ENCODE peak calls at places on chromosomes 2 and 18, in eight cellular contexts. B is astrocyte of the hippocampus, G is stomach, P is endothelial cell, T is iris pigment epithelial cell, F is T-helper 17 cell, O is RWPE1, Y is heart left ventricle. Z is an unnamed sample.

GRCh38 chr2:231007159-231008045 is 11.5 kb downstream of the SPATA3 start:
- DNase-seq in B (peak; percentile 20), G (no peak), P (no peak), T (peak; percentile 29), F (no peak), O (no peak), Y (no peak), Z (no peak)

GRCh38 chr2:234981197-234982095 is 29.6 kb downstream of the SH3BP4 start:
- DNase-seq in B (peak; percentile 99), G (peak; percentile 63), P (peak; percentile 65), T (peak; percentile 97), F (no peak), O (peak; percentile 95), Y (peak; percentile 79), Z (peak; percentile 87)

GRCh38 chr2:42953216-42953615 is 160.8 kb upstream of the HAAO start:
- DNase-seq in B (no peak), G (no peak), P (no peak), T (no peak), F (no peak), O (no peak), Y (no peak), Z (no peak)

GRCh38 chr2:165522746-165523145 is 53.2 kb downstream of the CSRNP3 start:
- DNase-seq in B (no peak), G (no peak), P (no peak), T (no peak), F (no peak), O (no peak), Y (no peak), Z (no peak)

GRCh38 chr18:10135302-10135926 is 221.6 kb downstream of the VAPA start:
- DNase-seq in B (no peak), G (no peak), P (no peak), T (peak; percentile 13), F (no peak), O (no peak), Y (no peak), Z (no peak)

GRCh38 chr2:213411582-213412289 is 127.5 kb downstream of the SPAG16 start:
- DNase-seq in B (no peak), G (no peak), P (no peak), T (no peak), F (no peak), O (peak; percentile 29), Y (no peak), Z (no peak)

GRCh38 chr18:34837769-34838194 is 127.7 kb downstream of the DTNA start:
- DNase-seq in B (peak; percentile 5), G (no peak), P (no peak), T (peak; percentile 55), F (no peak), O (no peak), Y (peak; percentile 30), Z (no peak)

GRCh38 chr2:217820904-217821303 is 181.9 kb downstream of the TNS1 start:
- DNase-seq in B (no peak), G (no peak), P (no peak), T (no peak), F (no peak), O (no peak), Y (peak; percentile 7), Z (no peak)

GRCh38 chr2:166419616-166419934 is 43.8 kb upstream of the SCN9A start:
- DNase-seq in B (peak; percentile 61), G (no peak), P (no peak), T (peak; percentile 62), F (no peak), O (peak; percentile 19), Y (no peak), Z (no peak)

GRCh38 chr2:235698028-235698427 is 204.2 kb downstream of the AGAP1 start:
- DNase-seq in B (no peak), G (peak; percentile 49), P (no peak), T (no peak), F (no peak), O (no peak), Y (peak; percentile 7), Z (no peak)

Z was measured in left cardiac atrium.